ENCODE peak calls at places on chromosome 16, in four cellular contexts. H is sigmoid colon, J is esophagus muscularis mucosa, V is A549. Q is an unnamed sample.

GRCh38 chr16:83137326-83137770 is 510.6 kb downstream of the CDH13 start:
- DNase-seq in H (no peak), J (no peak), V (peak), Q (peak)

GRCh38 chr16:82580293-82580900 is 46.4 kb upstream of the CDH13 start:
- DNase-seq in H (no peak), J (no peak), V (peak), Q (no peak)

GRCh38 chr16:23855010-23855409 is 19.2 kb downstream of the PRKCB start:
- DNase-seq in H (no peak), J (no peak), V (no peak), Q (no peak)

GRCh38 chr16:23949630-23950290 is 114.0 kb downstream of the PRKCB start:
- DNase-seq in J (no peak), H (no peak), V (no peak), Q (peak)

GRCh38 chr16:58501242-58502131 is 1.5 kb downstream of the NDRG4 start:
- DNase-seq in H (peak), J (no peak), V (no peak), Q (peak)

GRCh38 chr16:12172343-12172742 is 195.8 kb downstream of the SNX29 start:
- DNase-seq in J (no peak), H (no peak), V (no peak), Q (no peak)

GRCh38 chr16:82034981-82035612 is at the start of gene HSD17B2:
- DNase-seq in H (no peak), V (peak), J (no peak), Q (peak)

GRCh38 chr16:89922884-89923639 is at the start of gene TUBB3:
- DNase-seq in H (no peak), J (no peak), V (peak), Q (peak)

GRCh38 chr16:30902070-30902972 is 5.9 kb downstream of the CTF1 start:
- DNase-seq in H (peak), J (no peak), V (peak), Q (peak)

GRCh38 chr16:30903596-30903995 is 7.2 kb downstream of the CTF1 start:
- DNase-seq in V (peak), H (peak), J (no peak), Q (no peak)

GRCh38 chr16:24729967-24730815 is 740 bp downstream of the TNRC6A start:
- DNase-seq in J (no peak), V (peak), H (peak), Q (peak)

GRCh38 chr16:58661199-58661830 is 23.3 kb downstream of the SLC38A7 start:
- DNase-seq in J (no peak), H (no peak), V (peak), Q (peak)

GRCh38 chr16:27225536-27226360 is 22.4 kb downstream of the KDM8 start:
- DNase-seq in J (no peak), H (no peak), V (no peak), Q (peak)

GRCh38 chr16:54374136-54374535 is 87.5 kb upstream of the IRX3 start:
- DNase-seq in J (no peak), V (no peak), H (no peak), Q (no peak)

GRCh38 chr16:89244754-89245153 is 27.3 kb downstream of the ZNF778 start:
- DNase-seq in H (no peak), V (no peak), J (no peak), Q (no peak)

GRCh38 chr16:20611975-20612471 is 35.9 kb upstream of the ACSM2B start:
- DNase-seq in H (peak), V (no peak), J (no peak), Q (no peak)

GRCh38 chr16:79826732-79827514 is 226.4 kb upstream of the MAF start:
- DNase-seq in H (no peak), J (peak), V (no peak), Q (no peak)

GRCh38 chr16:21598676-21599157 is 660 bp upstream of the METTL9 start:
- DNase-seq in J (no peak), V (no peak), H (no peak), Q (peak)

GRCh38 chr16:35687781-35688180 is 2228.4 kb downstream of the TP53TG3F start:
- DNase-seq in H (no peak), V (no peak), J (no peak), Q (no peak)

GRCh38 chr16:54447606-54448440 is 161.2 kb upstream of the IRX3 start:
- DNase-seq in V (peak), J (no peak), H (no peak), Q (no peak)

GRCh38 chr16:20327444-20328041 is at the start of gene GP2:
- DNase-seq in H (no peak), J (no peak), V (peak), Q (no peak)

GRCh38 chr16:4316732-4317461 is 1.0 kb downstream of the GLIS2 start:
- DNase-seq in V (peak), J (no peak), H (peak), Q (peak)

GRCh38 chr16:14070877-14071575 is at the start of gene MRTFB:
- DNase-seq in V (peak), H (peak), J (no peak), Q (peak)

GRCh38 chr16:70432800-70433455 is 6.0 kb downstream of the ST3GAL2 start:
- DNase-seq in V (no peak), J (no peak), H (no peak), Q (peak)

DNA sequence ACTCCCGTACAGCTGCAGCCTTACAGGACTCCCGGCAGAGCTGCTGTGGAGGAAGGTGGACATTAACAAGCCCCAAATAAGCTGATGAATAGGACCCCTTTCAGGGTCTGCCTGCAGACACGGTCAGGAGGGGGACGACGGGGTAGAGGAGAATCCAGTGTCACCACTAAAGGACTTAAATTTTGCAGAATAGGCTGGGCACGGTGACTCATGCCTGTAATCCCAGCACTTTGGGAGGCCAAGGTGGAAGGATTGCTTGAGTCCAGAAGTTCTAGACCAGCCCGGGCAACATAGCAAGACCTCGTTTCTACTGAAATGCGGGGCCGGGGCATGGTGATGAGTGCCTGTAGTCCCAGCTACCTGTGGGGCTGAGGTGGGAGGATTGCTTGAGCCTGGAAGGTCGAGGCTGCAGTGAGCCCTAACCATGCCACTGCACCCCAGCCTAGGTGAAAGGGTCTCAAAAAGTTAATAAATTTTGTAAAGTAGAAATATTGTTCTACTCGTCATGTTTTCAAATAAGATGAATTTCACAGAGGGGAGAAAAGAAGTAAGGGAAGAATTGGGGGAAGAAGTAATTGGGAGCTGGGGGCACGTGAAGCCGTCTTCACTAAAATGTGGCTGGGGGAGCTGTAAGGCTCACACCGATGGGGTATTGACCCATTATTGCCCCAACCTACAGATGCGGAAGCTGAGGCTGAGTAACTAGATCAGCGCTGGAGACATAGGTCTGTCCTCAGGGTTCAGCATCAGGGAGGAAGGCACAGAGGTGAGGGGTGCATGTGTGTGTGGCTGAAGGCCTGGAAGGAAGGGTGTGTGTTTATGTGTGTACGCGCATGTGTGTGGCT is 4.7 kb downstream of the LITAFD start:
- DNase-seq in J (no peak), H (no peak), V (no peak), Q (no peak)
- H3K27ac ChIP-seq in J (no peak), H (no peak), V (peak), Q (no peak)

DNA sequence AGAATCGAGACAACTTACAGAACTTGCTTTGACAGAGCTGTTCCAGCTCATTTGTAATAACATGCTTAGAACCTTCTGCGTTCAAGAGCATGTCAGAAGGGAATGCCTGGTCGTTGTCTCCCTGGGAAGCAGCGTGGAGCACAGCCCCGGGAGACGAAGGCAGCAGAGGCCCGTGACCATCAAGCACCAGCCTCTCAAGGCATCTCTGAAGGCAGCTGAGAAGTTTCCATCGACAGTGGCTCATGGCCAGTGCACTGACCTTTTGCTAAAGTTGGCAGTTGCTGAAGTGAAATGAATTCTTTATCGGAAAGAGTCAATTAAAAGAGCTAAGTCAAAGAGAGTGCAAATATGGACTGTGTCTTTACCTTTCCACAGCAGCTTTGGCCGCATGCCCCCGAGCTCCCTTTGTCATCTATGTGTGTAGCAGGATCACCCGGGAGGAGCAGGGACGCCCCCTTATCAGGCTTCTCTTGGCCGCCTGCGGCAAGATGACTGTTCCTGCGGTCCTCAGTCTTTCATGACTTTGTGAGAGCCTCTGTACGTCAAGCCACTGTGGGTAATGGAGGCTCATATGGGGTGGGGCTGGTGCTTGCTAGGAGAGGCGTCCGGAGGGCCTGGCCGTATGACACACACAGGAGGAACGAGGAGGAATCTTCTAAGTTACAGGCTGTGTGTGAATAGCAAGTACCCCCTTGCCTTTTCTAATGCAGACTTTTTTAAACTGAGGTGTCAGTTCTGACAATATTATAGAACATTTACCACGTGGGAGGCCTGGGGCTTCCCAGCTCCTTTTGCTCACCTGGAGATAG is 54.2 kb downstream of the LDHD start:
- DNase-seq in J (no peak), H (peak), V (no peak), Q (no peak)
- TF ChIP-seq CTCF in J (no peak), H (no peak), V (no peak), Q (no peak)

DNA sequence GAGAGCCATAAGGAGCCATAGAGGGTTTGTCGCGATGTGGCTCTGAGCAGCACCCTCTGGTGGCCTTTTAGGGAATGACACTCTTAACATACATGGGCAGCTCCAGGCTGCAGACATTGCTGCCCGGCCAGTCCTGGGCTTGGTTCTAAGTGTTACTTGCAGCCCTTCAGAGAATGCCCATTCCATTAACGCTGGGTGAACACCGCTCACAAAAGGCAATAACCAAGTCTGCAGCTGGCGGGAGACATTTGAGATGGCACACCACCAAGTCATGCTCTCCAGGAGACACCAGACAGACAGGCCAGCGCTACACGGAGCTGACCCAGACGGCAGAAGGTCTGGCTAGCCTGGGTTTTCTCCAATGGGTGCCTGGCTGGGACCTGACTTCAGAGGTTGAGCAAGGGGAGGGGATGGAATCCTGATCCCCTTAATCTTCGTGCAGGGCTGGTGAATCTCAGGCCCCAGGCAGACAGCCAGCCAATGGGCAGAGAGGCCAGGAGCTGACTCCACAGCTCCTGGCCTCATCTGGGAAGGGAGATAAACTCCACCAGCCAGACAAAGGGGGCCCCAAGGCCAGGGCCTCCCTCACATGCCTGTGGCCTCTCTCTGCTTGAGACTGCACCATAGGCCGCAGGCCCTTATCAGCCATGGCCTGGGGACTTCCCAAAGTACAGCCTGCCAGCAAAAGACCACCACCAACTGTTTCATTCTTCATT is 58.8 kb downstream of the ZDHHC7 start:
- DNase-seq in H (peak), J (peak), V (peak), Q (peak)
- TF ChIP-seq EP300 in H (no peak), J (no peak), V (no peak), Q (no peak)

DNA sequence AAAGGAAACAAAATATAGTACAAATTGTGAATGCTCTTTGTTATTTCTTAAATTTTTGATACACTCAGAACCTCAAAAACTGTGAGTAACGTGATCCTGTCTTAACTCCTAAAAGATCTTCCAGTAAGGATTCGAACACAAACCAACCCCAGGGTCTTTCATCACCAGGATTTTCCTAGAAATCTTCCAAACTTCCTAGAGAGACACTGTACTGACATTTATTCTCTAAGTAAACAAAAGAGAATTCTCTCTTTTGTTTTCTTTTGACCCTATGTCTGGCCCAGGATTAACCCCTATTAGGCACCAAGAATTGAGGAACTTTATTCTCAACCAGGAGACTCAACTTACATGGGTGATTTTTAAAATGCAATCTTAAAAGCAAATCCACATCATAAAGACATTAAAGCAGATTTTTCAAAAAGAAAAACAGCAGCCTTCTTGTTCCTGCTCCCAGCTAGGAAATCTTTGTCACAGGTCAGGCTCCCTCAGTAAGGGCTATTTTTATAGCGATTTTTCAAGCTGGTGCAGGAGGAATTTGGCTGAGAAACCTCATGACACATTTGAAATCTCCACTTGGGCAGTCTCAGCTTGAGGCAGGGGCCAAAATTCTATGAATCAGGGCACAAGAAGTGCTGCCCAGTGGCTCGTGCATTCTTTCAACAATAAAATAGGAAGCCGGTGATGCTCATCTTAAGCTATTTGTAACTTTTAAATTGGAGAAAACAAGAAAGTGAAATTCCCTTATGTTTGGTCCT is 6.2 kb upstream of the SMG1 start:
- DNase-seq in V (no peak), H (no peak), J (no peak), Q (no peak)
- H3K27ac ChIP-seq in V (peak), H (peak), J (peak), Q (no peak)

GRCh38 chr16:53132406-53132805 is 77.6 kb downstream of the CHD9 start:
- DNase-seq in H (no peak), J (no peak), V (no peak), Q (no peak)

GRCh38 chr16:53131363-53132071 is 76.7 kb downstream of the CHD9 start:
- DNase-seq in J (no peak), H (peak), V (peak), Q (peak)

GRCh38 chr16:53131050-53131362 is 76.2 kb downstream of the CHD9 start:
- DNase-seq in H (no peak), J (no peak), V (no peak), Q (no peak)

GRCh38 chr16:53130193-53131049 is 75.6 kb downstream of the CHD9 start:
- DNase-seq in V (peak), H (peak), J (peak), Q (peak)

DNA sequence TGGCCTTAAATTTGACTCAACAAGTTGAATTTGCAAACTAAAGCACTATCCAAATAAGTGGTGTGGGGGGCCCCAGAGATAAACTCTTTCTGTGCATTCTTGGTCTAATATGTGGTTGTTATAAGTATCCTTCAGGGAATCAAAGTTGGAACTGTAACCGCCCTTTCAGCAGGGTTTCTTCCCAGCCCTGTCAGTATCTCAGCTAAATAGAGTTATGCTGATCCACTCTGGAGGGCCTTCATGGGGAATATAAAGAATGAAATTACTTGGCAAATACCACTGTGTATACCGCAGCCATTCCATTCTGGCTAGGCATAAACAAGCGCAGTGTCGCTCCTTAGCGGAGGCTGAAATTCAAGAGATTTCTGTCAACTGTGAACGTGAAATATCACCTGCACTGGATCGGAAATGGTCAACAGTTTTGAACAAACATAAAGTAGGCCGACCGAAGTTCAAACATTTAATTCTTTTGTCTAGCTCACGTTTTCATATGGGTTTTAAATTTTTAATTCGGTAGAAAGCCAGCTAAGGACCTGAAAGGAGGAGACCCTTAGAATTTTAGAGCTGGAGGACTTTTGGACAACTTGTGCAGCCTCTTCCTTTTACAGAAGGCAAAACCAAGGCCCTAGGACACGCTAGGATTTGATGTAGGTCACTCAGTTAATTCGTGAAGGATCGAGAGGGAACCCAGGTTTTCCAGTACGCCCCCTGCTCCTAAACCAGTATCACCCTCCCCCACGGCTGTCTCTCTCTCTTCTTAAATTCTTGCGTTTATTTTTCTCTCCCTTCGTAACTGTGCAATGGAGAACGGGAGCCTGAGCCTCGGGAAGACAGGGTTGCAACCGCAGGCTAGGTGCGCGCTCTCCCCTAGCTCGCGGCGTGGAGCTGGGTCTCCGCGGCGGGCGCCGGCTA is 74.7 kb downstream of the CHD9 start:
- DNase-seq in V (no peak), J (no peak), H (no peak), Q (no peak)
- TF ChIP-seq CTCF in V (no peak), J (no peak), H (no peak), Q (no peak)

DNA sequence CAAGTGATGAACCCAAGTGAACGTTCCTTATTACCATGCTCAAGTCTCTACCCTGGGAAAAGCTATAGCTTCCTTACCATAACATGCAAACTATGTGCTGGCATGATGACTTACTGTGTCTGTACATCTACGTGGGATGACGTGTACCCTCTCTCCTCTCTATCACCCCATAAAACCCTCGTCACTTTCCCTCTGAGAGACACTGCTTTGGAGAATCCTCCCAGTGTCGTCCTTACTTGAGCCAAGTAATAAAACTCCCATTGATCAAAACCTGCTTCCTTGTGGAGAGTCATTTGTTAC is 452.1 kb downstream of the XYLT1 start:
- DNase-seq in V (no peak), J (no peak), H (no peak), Q (no peak)
- TF ChIP-seq EP300 in V (no peak), J (no peak), H (no peak), Q (no peak)

DNA sequence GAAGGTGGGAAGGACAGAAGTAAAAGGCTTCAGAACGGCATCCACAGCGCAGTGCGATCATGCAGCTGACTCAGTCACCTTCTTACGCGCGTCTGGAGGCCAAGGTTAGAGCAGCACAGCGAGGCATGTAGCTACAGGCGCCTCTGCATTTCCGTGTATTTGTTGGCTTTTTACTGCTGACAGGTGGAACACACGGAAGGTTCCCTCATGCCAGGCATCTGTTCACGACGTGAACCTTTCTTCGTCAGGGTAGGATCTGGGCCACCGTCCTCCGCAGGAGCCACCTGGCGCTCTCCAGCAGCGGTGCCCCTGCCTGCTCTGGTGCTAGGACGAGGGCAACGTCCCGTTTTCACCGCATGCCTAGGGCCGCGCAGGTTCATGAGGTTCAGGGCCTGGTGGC is 15.3 kb downstream of the TMEM204 start:
- DNase-seq in J (no peak), H (no peak), V (no peak), Q (no peak)
- H3K27ac ChIP-seq in J (peak), H (peak), V (no peak), Q (peak)

Q was measured in transverse colon.